ENCODE peak calls at places on chromosomes 16 and 17, in six cellular contexts. Z is dorsolateral prefrontal cortex, D is A549, U is progenitor cell of endocrine pancreas, V is dermis microvascular lymphatic vessel endothelial cell, Y is SHP77. I is an unnamed sample.

GRCh38 chr16:81462683-81463082 is 18.1 kb downstream of the CMIP start:
- DNase-seq in Z (no peak), D (no peak), U (no peak), V (no peak), Y (no peak), I (no peak)

GRCh38 chr16:81519298-81520150 is 74.9 kb downstream of the CMIP start:
- DNase-seq in Z (no peak), D (no peak), U (no peak), V (no peak), Y (no peak), I (no peak)

GRCh38 chr16:68272501-68273209 is 8.3 kb downstream of the SLC7A6 start:
- DNase-seq in Z (no peak), D (no peak), U (no peak), V (no peak), Y (peak; percentile 7), I (no peak)

GRCh38 chr16:5615868-5616642 is 518.5 kb upstream of the EEF2KMT start:
- DNase-seq in Z (peak; percentile 50), D (peak; percentile 58), U (peak; percentile 63), V (no peak), Y (peak; percentile 29), I (peak; percentile 72)

GRCh38 chr17:81068411-81068810 is 33.5 kb downstream of the BAIAP2 start:
- DNase-seq in Z (no peak), D (no peak), U (no peak), V (no peak), Y (no peak), I (no peak)

GRCh38 chr17:7858487-7858832 is 657 bp downstream of the CYB5D1 start:
- DNase-seq in Z (no peak), D (peak; percentile 69), U (no peak), V (no peak), Y (peak; percentile 74), I (no peak)

GRCh38 chr16:88825146-88825545 is 13.4 kb upstream of the APRT start:
- DNase-seq in Z (no peak), D (no peak), U (no peak), V (no peak), Y (no peak), I (no peak)

GRCh38 chr16:86824751-86825310 is 246.5 kb downstream of the FOXL1 start:
- DNase-seq in Z (no peak), D (no peak), U (no peak), V (peak; percentile 98), Y (no peak), I (no peak)

GRCh38 chr17:7897773-7898172 is 9.2 kb downstream of the CHD3 start:
- DNase-seq in Z (no peak), D (peak; percentile 55), U (no peak), V (peak; percentile 61), Y (peak; percentile 20), I (no peak)

GRCh38 chr16:25747160-25747758 is 55.5 kb downstream of the HS3ST4 start:
- DNase-seq in Z (no peak), D (no peak), U (peak; percentile 37), V (no peak), Y (no peak), I (no peak)

GRCh38 chr17:45722161-45722560 is 62.0 kb upstream of the CRHR1 start:
- DNase-seq in Z (no peak), D (peak; percentile 85), U (no peak), V (no peak), Y (peak; percentile 60), I (no peak)

GRCh38 chr17:57935833-57936807 is 19.1 kb downstream of the CUEDC1 start:
- DNase-seq in Z (no peak), D (no peak), U (no peak), V (no peak), Y (no peak), I (peak; percentile 70)

GRCh38 chr17:50634123-50634914 is at the start of gene ABCC3:
- DNase-seq in Z (no peak), D (peak; percentile 87), U (no peak), V (no peak), Y (no peak), I (no peak)

GRCh38 chr17:6556121-6557039 is at the start of gene PITPNM3:
- DNase-seq in Z (no peak), D (no peak), U (peak; percentile 28), V (no peak), Y (no peak), I (no peak)

GRCh38 chr16:71484006-71484893 is 4.9 kb downstream of the ZNF19 start:
- DNase-seq in Z (peak; percentile 85), D (peak; percentile 84), U (peak; percentile 48), V (peak; percentile 90), Y (peak; percentile 87), I (peak; percentile 90)

GRCh38 chr17:1222321-1222720 is 42.5 kb upstream of the ABR start:
- DNase-seq in Z (no peak), D (no peak), U (no peak), V (no peak), Y (no peak), I (no peak)

GRCh38 chr16:70433456-70434103 is 5.3 kb downstream of the ST3GAL2 start:
- DNase-seq in Z (no peak), D (no peak), U (no peak), V (no peak), Y (no peak), I (no peak)

GRCh38 chr16:66934138-66934838 is at the start of gene CIAO2B:
- DNase-seq in Z (peak; percentile 82), D (peak; percentile 91), U (peak; percentile 72), V (peak; percentile 78), Y (peak; percentile 79), I (peak; percentile 68)

GRCh38 chr17:64783556-64784352 is 121.6 kb upstream of the SMURF2 start:
- DNase-seq in Z (no peak), D (no peak), U (no peak), V (no peak), Y (no peak), I (no peak)

GRCh38 chr17:7133424-7133823 is 18.8 kb upstream of the ASGR2 start:
- DNase-seq in Z (no peak), D (no peak), U (no peak), V (peak; percentile 80), Y (peak; percentile 56), I (no peak)